ENCODE peak calls at places on chromosomes 5 and 9, in ten cellular contexts. One of them, this sample, is unnamed.

GRCh38 chr5:179269781-179270543 is 75.3 kb downstream of the ADAMTS2 start:
- DNase-seq in stimulated activated CD8-positive, alpha-beta memory T cell treated with anti-CD3 and anti-CD28 coated beads, Interleukin-12 subunit alpha, Interleukin-12 subunit beta, amount 100 ng/mL, for 4 hours: no peak
- DNase-seq in NB4: no peak
- DNase-seq in HTR-8/SVneo: no peak
- DNase-seq in spleen: peak
- DNase-seq in ACHN: no peak
- DNase-seq in NCI-H1930: no peak
- DNase-seq in H54: no peak
- DNase-seq in psoas muscle: no peak
- DNase-seq in endothelial cell: no peak
- DNase-seq in this sample: peak

GRCh38 chr9:107481035-107481434 is 8.5 kb downstream of the KLF4 start:
- DNase-seq in stimulated activated CD8-positive, alpha-beta memory T cell treated with anti-CD3 and anti-CD28 coated beads, Interleukin-12 subunit alpha, Interleukin-12 subunit beta, amount 100 ng/mL, for 4 hours: no peak
- DNase-seq in NB4: peak
- DNase-seq in HTR-8/SVneo: no peak
- DNase-seq in spleen: no peak
- DNase-seq in ACHN: peak
- DNase-seq in NCI-H1930: no peak
- DNase-seq in H54: no peak
- DNase-seq in psoas muscle: no peak
- DNase-seq in endothelial cell: no peak
- DNase-seq in this sample: no peak

GRCh38 chr5:128962211-128962610 is 3.1 kb upstream of the SLC27A6 start:
- DNase-seq in stimulated activated CD8-positive, alpha-beta memory T cell treated with anti-CD3 and anti-CD28 coated beads, Interleukin-12 subunit alpha, Interleukin-12 subunit beta, amount 100 ng/mL, for 4 hours: no peak
- DNase-seq in NB4: no peak
- DNase-seq in HTR-8/SVneo: no peak
- DNase-seq in spleen: no peak
- DNase-seq in ACHN: no peak
- DNase-seq in NCI-H1930: no peak
- DNase-seq in H54: no peak
- DNase-seq in psoas muscle: no peak
- DNase-seq in endothelial cell: no peak
- DNase-seq in this sample: no peak

GRCh38 chr5:137146402-137146889 is 352.7 kb downstream of the SPOCK1 start:
- DNase-seq in stimulated activated CD8-positive, alpha-beta memory T cell treated with anti-CD3 and anti-CD28 coated beads, Interleukin-12 subunit alpha, Interleukin-12 subunit beta, amount 100 ng/mL, for 4 hours: no peak
- DNase-seq in NB4: no peak
- DNase-seq in HTR-8/SVneo: peak
- DNase-seq in spleen: no peak
- DNase-seq in ACHN: peak
- DNase-seq in NCI-H1930: no peak
- DNase-seq in H54: peak
- DNase-seq in psoas muscle: peak
- DNase-seq in endothelial cell: no peak
- DNase-seq in this sample: peak

GRCh38 chr5:59246470-59247250 is 646.9 kb downstream of the PDE4D start:
- DNase-seq in stimulated activated CD8-positive, alpha-beta memory T cell treated with anti-CD3 and anti-CD28 coated beads, Interleukin-12 subunit alpha, Interleukin-12 subunit beta, amount 100 ng/mL, for 4 hours: no peak
- DNase-seq in NB4: no peak
- DNase-seq in HTR-8/SVneo: no peak
- DNase-seq in spleen: no peak
- DNase-seq in ACHN: no peak
- DNase-seq in NCI-H1930: no peak
- DNase-seq in H54: no peak
- DNase-seq in psoas muscle: no peak
- DNase-seq in endothelial cell: no peak
- DNase-seq in this sample: no peak

GRCh38 chr5:77718934-77719610 is 57.1 kb downstream of the TBCA start:
- DNase-seq in stimulated activated CD8-positive, alpha-beta memory T cell treated with anti-CD3 and anti-CD28 coated beads, Interleukin-12 subunit alpha, Interleukin-12 subunit beta, amount 100 ng/mL, for 4 hours: no peak
- DNase-seq in NB4: no peak
- DNase-seq in HTR-8/SVneo: no peak
- DNase-seq in spleen: no peak
- DNase-seq in ACHN: no peak
- DNase-seq in NCI-H1930: no peak
- DNase-seq in H54: no peak
- DNase-seq in psoas muscle: no peak
- DNase-seq in endothelial cell: no peak
- DNase-seq in this sample: no peak

GRCh38 chr5:1174122-1174936 is 27.1 kb upstream of the SLC6A19 start:
- DNase-seq in stimulated activated CD8-positive, alpha-beta memory T cell treated with anti-CD3 and anti-CD28 coated beads, Interleukin-12 subunit alpha, Interleukin-12 subunit beta, amount 100 ng/mL, for 4 hours: no peak
- DNase-seq in NB4: peak
- DNase-seq in HTR-8/SVneo: peak
- DNase-seq in spleen: no peak
- DNase-seq in ACHN: peak
- DNase-seq in NCI-H1930: peak
- DNase-seq in H54: peak
- DNase-seq in psoas muscle: peak
- DNase-seq in endothelial cell: peak
- DNase-seq in this sample: peak

GRCh38 chr9:93295456-93296076 is 111.6 kb downstream of the WNK2 start:
- DNase-seq in stimulated activated CD8-positive, alpha-beta memory T cell treated with anti-CD3 and anti-CD28 coated beads, Interleukin-12 subunit alpha, Interleukin-12 subunit beta, amount 100 ng/mL, for 4 hours: no peak
- DNase-seq in NB4: peak
- DNase-seq in HTR-8/SVneo: no peak
- DNase-seq in spleen: peak
- DNase-seq in ACHN: no peak
- DNase-seq in NCI-H1930: no peak
- DNase-seq in H54: no peak
- DNase-seq in psoas muscle: no peak
- DNase-seq in endothelial cell: no peak
- DNase-seq in this sample: no peak

This sample was measured in islet precursor cell.